ENCODE peak calls at places on chromosomes 6 and 20, in seven cellular contexts. E is HEK293T, W is transverse colon, G is ureter, V is nucleus accumbens, P is NCI-H510A, F is RWPE1. A is an unnamed sample.

GRCh38 chr6:33960345-33961313 is 156.8 kb upstream of the MLN start:
- DNase-seq in W (no peak), V (no peak), G (no peak), E (no peak), F (peak; percentile 57), P (no peak), A (no peak)

GRCh38 chr6:145878591-145879295 is 64.1 kb upstream of the FBXO30 start:
- DNase-seq in P (no peak), V (no peak), G (no peak), W (no peak), F (no peak), E (no peak), A (no peak)

GRCh38 chr6:67362976-67363375 is 1272.1 kb upstream of the ADGRB3 start:
- DNase-seq in G (no peak), W (no peak), P (no peak), F (no peak), E (no peak), V (no peak), A (no peak)

GRCh38 chr6:15280023-15280422 is 34.2 kb downstream of the JARID2 start:
- DNase-seq in F (no peak), E (no peak), G (no peak), W (no peak), P (no peak), V (no peak), A (no peak)

GRCh38 chr6:112475083-112475482 is 128.0 kb downstream of the RFPL4B start:
- DNase-seq in P (no peak), W (no peak), G (no peak), V (no peak), F (no peak), E (no peak), A (no peak)

GRCh38 chr20:17823382-17824144 is 123.8 kb downstream of the BANF2 start:
- DNase-seq in V (no peak), G (no peak), P (no peak), W (peak; percentile 46), E (no peak), F (no peak), A (no peak)

GRCh38 chr6:2127484-2127911 is 117.9 kb downstream of the GMDS start:
- DNase-seq in E (no peak), V (no peak), F (no peak), W (peak; percentile 31), G (peak; percentile 50), P (no peak), A (no peak)

GRCh38 chr20:33781133-33781532 is 30.0 kb upstream of the CHMP4B start:
- DNase-seq in W (no peak), V (no peak), P (no peak), F (no peak), G (no peak), E (no peak), A (no peak)

GRCh38 chr6:142838821-142839685 is 105.9 kb downstream of the HIVEP2 start:
- DNase-seq in E (no peak), P (no peak), W (no peak), F (peak; percentile 67), V (no peak), G (no peak), A (no peak)

GRCh38 chr20:13526551-13526950 is 112.2 kb downstream of the TASP1 start:
- DNase-seq in E (no peak), G (no peak), W (no peak), F (no peak), V (no peak), P (no peak), A (no peak)

GRCh38 chr6:55433446-55434130 is 106.3 kb downstream of the GFRAL start:
- DNase-seq in P (no peak), F (peak; percentile 3), V (no peak), G (no peak), W (no peak), E (no peak), A (no peak)

GRCh38 chr6:32819729-32820128 is 2.9 kb upstream of the HLA-DOB start:
- DNase-seq in G (no peak), E (no peak), V (no peak), W (no peak), P (no peak), F (peak; percentile 88), A (no peak)

GRCh38 chr6:158762787-158763439 is 56.3 kb downstream of the EZR start:
- DNase-seq in P (no peak), G (no peak), W (no peak), E (no peak), F (no peak), V (no peak), A (no peak)

GRCh38 chr6:26743941-26744699 is 84.6 kb upstream of the ZNF322 start:
- DNase-seq in V (no peak), P (no peak), W (no peak), G (no peak), E (no peak), F (no peak), A (peak; percentile 65)

GRCh38 chr6:135938588-135939215 is 87.2 kb downstream of the PDE7B start:
- DNase-seq in P (no peak), F (no peak), W (no peak), V (no peak), E (peak; percentile 61), G (no peak), A (no peak)

GRCh38 chr20:49821850-49822249 is 9.2 kb downstream of the SLC9A8 start:
- DNase-seq in P (no peak), E (no peak), W (no peak), G (no peak), F (no peak), V (no peak), A (no peak)

GRCh38 chr20:17568045-17568788 is 1.7 kb upstream of the DSTN start:
- DNase-seq in F (no peak), P (no peak), G (no peak), V (no peak), E (no peak), W (no peak), A (no peak)

GRCh38 chr6:46014054-46014453 is 1.6 kb downstream of the CLIC5 start:
- DNase-seq in G (no peak), V (no peak), F (no peak), E (no peak), W (no peak), P (no peak), A (no peak)

GRCh38 chr6:34056301-34056700 is 89.6 kb downstream of the GRM4 start:
- DNase-seq in E (peak; percentile 42), P (peak; percentile 61), G (peak; percentile 64), W (peak; percentile 77), F (peak; percentile 45), V (no peak), A (no peak)

GRCh38 chr6:90295854-90296345 is 743 bp downstream of the BACH2 start:
- DNase-seq in E (peak; percentile 52), G (peak; percentile 62), F (peak; percentile 64), V (peak; percentile 65), P (peak; percentile 13), W (peak; percentile 67), A (no peak)

GRCh38 chr6:45423111-45423900 is 45.6 kb upstream of the SUPT3H start:
- DNase-seq in V (peak; percentile 25), E (no peak), G (peak; percentile 46), F (no peak), W (peak; percentile 33), P (no peak), A (peak; percentile 85)

GRCh38 chr20:34475979-34476736 is 40.1 kb upstream of the DYNLRB1 start:
- DNase-seq in F (no peak), E (peak; percentile 8), P (no peak), G (peak; percentile 48), W (peak; percentile 44), V (peak; percentile 55), A (no peak)

GRCh38 chr20:35539756-35540212 is 2.1 kb upstream of the ERGIC3 start:
- DNase-seq in E (peak; percentile 72), G (no peak), V (no peak), F (no peak), P (peak; percentile 88), W (peak; percentile 69), A (no peak)

GRCh38 chr6:160919713-160920112 is 71.9 kb upstream of the MAP3K4 start:
- DNase-seq in E (no peak), W (no peak), F (peak; percentile 67), G (no peak), P (no peak), V (no peak), A (no peak)

GRCh38 chr6:42451146-42451594 is 556 bp downstream of the TRERF1 start:
- DNase-seq in P (peak; percentile 58), W (no peak), F (no peak), E (no peak), V (no peak), G (no peak), A (no peak)

GRCh38 chr20:62666736-62667529 is 24.6 kb downstream of the SLCO4A1 start:
- DNase-seq in E (no peak), G (no peak), V (peak; percentile 15), W (peak; percentile 90), P (no peak), F (peak; percentile 49), A (no peak)

GRCh38 chr6:138012682-138013081 is 94.5 kb downstream of the PERP start:
- DNase-seq in V (no peak), E (no peak), F (no peak), W (peak; percentile 23), G (no peak), P (no peak), A (no peak)

GRCh38 chr6:39707962-39708683 is 17.1 kb downstream of the KIF6 start:
- DNase-seq in G (no peak), V (no peak), E (no peak), P (no peak), F (no peak), W (no peak), A (no peak)

A was measured in osteocyte.